ENCODE peak calls at places on chromosomes 4 and X, in nine cellular contexts. I is aorta; R is pancreas; N is A549; Y is thoracic aorta; Z is CD8-positive, alpha-beta T cell; A is thyroid gland; D is heart left ventricle; M is IMR-90. H is an unnamed sample. For H3K4me1, the result is how much of the 10 kb centered on the place peaks cover.

GRCh38 chr4:25320374-25321172 is 8.0 kb downstream of the ZCCHC4 start:
- DNase-seq in I (no peak), R (no peak), N (peak), Y (no peak), Z (no peak), A (no peak), D (no peak), M (peak), H (peak)

GRCh38 chrX:24619647-24620046 is 27.5 kb downstream of the PCYT1B start:
- DNase-seq in I (no peak), R (no peak), N (peak), Y (no peak), Z (no peak), A (peak), D (no peak), M (peak), H (peak)

GRCh38 chr4:55574252-55574651 is 17.8 kb downstream of the PDCL2 start:
- DNase-seq in I (no peak), R (no peak), N (no peak), Y (no peak), Z (no peak), A (no peak), D (no peak), M (no peak), H (no peak)

GRCh38 chr4:113874480-113874879 is 105.0 kb downstream of the ARSJ start:
- DNase-seq in I (no peak), R (no peak), N (no peak), Y (no peak), Z (no peak), A (no peak), D (no peak), M (no peak), H (no peak)

GRCh38 chr4:17468638-17469221 is 43.2 kb downstream of the QDPR start:
- DNase-seq in I (no peak), R (no peak), N (peak), Y (no peak), Z (no peak), A (peak), D (no peak), M (peak), H (peak)

GRCh38 chr4:89835413-89835812 is 1.5 kb downstream of the SNCA start:
- DNase-seq in I (no peak), R (no peak), N (no peak), Y (no peak), Z (no peak), A (no peak), D (no peak), M (no peak), H (no peak)

GRCh38 chr4:169582203-169582602 is 30.2 kb downstream of the NEK1 start:
- DNase-seq in I (no peak), R (no peak), N (no peak), Y (no peak), Z (no peak), A (no peak), D (no peak), M (no peak), H (no peak)

GRCh38 chrX:12758291-12758690 is 32.9 kb upstream of the PRPS2 start:
- DNase-seq in I (no peak), R (no peak), N (no peak), Y (no peak), Z (no peak), A (no peak), D (no peak), M (no peak), H (no peak)

GRCh38 chr4:114019972-114020358 is 40.5 kb upstream of the ARSJ start:
- DNase-seq in I (no peak), R (no peak), N (no peak), Y (no peak), Z (no peak), A (no peak), D (no peak), M (no peak), H (no peak)

GRCh38 chr4:79747252-79747651 is 325.8 kb downstream of the ANTXR2 start:
- DNase-seq in I (no peak), R (no peak), N (no peak), Y (no peak), Z (no peak), A (no peak), D (no peak), M (no peak), H (no peak)

GRCh38 chrX:43940811-43941210 is 32.4 kb downstream of the NDP start:
- DNase-seq in I (no peak), R (no peak), N (peak), Y (no peak), Z (no peak), A (no peak), D (no peak), M (peak), H (peak)

GRCh38 chrX:10617186-10617963 is 3.0 kb downstream of the MID1 start:
- DNase-seq in I (no peak), R (no peak), N (no peak), Y (no peak), Z (no peak), A (no peak), D (no peak), M (no peak), H (peak)

GRCh38 chr4:89204624-89205023 is 93.3 kb downstream of the TIGD2 start:
- DNase-seq in I (no peak), R (no peak), N (peak), Y (no peak), Z (no peak), A (no peak), D (no peak), M (no peak), H (peak)

GRCh38 chr4:54103190-54103574 is 3.2 kb downstream of the GSX2 start:
- DNase-seq in I (no peak), R (no peak), N (no peak), Y (no peak), Z (no peak), A (no peak), D (no peak), M (no peak), H (no peak)

GRCh38 chr4:66591968-66592367 is 921.7 kb upstream of the EPHA5 start:
- DNase-seq in I (no peak), R (no peak), N (no peak), Y (no peak), Z (no peak), A (no peak), D (no peak), M (no peak), H (no peak)

GRCh38 chr4:53659737-53660136 is 68.5 kb upstream of the LNX1 start:
- DNase-seq in I (no peak), R (no peak), N (no peak), Y (no peak), Z (no peak), A (no peak), D (no peak), M (no peak), H (no peak)

GRCh38 chr4:39118034-39118658 is 56.1 kb downstream of the KLHL5 start:
- DNase-seq in I (no peak), R (no peak), N (no peak), Y (no peak), Z (no peak), A (no peak), D (no peak), M (no peak), H (no peak)

GRCh38 chrX:100319716-100320115 is 90.4 kb downstream of the PCDH19 start:
- DNase-seq in I (no peak), R (no peak), N (no peak), Y (no peak), Z (no peak), A (no peak), D (no peak), M (no peak), H (peak)

GRCh38 chr4:82484987-82485783 is 54.8 kb downstream of the ENOPH1 start:
- DNase-seq in I (no peak), R (no peak), N (no peak), Y (no peak), Z (no peak), A (no peak), D (peak), M (no peak), H (no peak)

GRCh38 chr4:1975391-1975801 is 33.4 kb downstream of the NELFA start:
- DNase-seq in I (peak), R (no peak), N (no peak), Y (no peak), Z (no peak), A (no peak), D (no peak), M (no peak), H (no peak)

GRCh38 chr4:91031761-91032160 is 904.6 kb downstream of the CCSER1 start:
- DNase-seq in I (no peak), R (no peak), N (no peak), Y (no peak), Z (no peak), A (no peak), D (no peak), M (no peak), H (no peak)

GRCh38 chr4:86357608-86358007 is 2.2 kb downstream of the MAPK10 start:
- DNase-seq in I (no peak), R (no peak), N (no peak), Y (no peak), Z (no peak), A (no peak), D (no peak), M (no peak), H (no peak)

GRCh38 chrX:19811807-19812604 is 75.4 kb downstream of the SH3KBP1 start:
- DNase-seq in I (no peak), R (no peak), N (no peak), Y (no peak), Z (no peak), A (no peak), D (peak), M (peak), H (peak)

GRCh38 chr4:6938237-6938636 is 28.6 kb downstream of the TBC1D14 start:
- DNase-seq in I (peak), R (no peak), N (no peak), Y (no peak), Z (no peak), A (no peak), D (peak), M (no peak), H (no peak)

GRCh38 chr4:177446571-177446970 is 4.3 kb upstream of the AGA start:
- DNase-seq in I (no peak), R (no peak), N (no peak), Y (no peak), Z (no peak), A (no peak), D (no peak), M (no peak), H (no peak)

GRCh38 chr4:153204247-153205027 is at the start of gene TRIM2:
- DNase-seq in I (peak), R (peak), N (no peak), Y (peak), Z (no peak), A (peak), D (peak), M (peak), H (peak)

GRCh38 chr4:7647932-7648812 is 213.4 kb upstream of the PSAPL1 start:
- DNase-seq in I (peak), R (no peak), N (peak), Y (no peak), Z (no peak), A (no peak), D (peak), M (peak), H (peak)

GRCh38 chr4:156280726-156281125 is 327.1 kb upstream of the CTSO start:
- DNase-seq in I (no peak), R (no peak), N (no peak), Y (no peak), Z (no peak), A (no peak), D (no peak), M (no peak), H (no peak)

GRCh38 chrX:68431836-68432235 is 1.5 kb downstream of the OPHN1 start:
- DNase-seq in I (no peak), R (no peak), N (no peak), Y (no peak), Z (no peak), A (no peak), D (no peak), M (peak), H (peak)

GRCh38 chrX:123217077-123217476 is 33.0 kb downstream of the GRIA3 start:
- DNase-seq in I (peak), R (no peak), N (no peak), Y (no peak), Z (no peak), A (no peak), D (peak), M (no peak), H (peak)

GRCh38 chrX:66684196-66684595 is 45.3 kb upstream of the EDA2R start:
- DNase-seq in I (no peak), R (no peak), N (no peak), Y (no peak), Z (no peak), A (no peak), D (no peak), M (no peak), H (peak)

GRCh38 chrX:136176399-136176825 is 29.1 kb downstream of the FHL1 start:
- DNase-seq in I (no peak), R (no peak), N (peak), Y (no peak), Z (no peak), A (peak), D (no peak), M (peak), H (peak)

GRCh38 chrX:115940888-115941332 is 229.6 kb upstream of the AGTR2 start:
- DNase-seq in I (peak), R (peak), N (peak), Y (no peak), Z (no peak), A (no peak), D (peak), M (peak), H (peak)

DNA sequence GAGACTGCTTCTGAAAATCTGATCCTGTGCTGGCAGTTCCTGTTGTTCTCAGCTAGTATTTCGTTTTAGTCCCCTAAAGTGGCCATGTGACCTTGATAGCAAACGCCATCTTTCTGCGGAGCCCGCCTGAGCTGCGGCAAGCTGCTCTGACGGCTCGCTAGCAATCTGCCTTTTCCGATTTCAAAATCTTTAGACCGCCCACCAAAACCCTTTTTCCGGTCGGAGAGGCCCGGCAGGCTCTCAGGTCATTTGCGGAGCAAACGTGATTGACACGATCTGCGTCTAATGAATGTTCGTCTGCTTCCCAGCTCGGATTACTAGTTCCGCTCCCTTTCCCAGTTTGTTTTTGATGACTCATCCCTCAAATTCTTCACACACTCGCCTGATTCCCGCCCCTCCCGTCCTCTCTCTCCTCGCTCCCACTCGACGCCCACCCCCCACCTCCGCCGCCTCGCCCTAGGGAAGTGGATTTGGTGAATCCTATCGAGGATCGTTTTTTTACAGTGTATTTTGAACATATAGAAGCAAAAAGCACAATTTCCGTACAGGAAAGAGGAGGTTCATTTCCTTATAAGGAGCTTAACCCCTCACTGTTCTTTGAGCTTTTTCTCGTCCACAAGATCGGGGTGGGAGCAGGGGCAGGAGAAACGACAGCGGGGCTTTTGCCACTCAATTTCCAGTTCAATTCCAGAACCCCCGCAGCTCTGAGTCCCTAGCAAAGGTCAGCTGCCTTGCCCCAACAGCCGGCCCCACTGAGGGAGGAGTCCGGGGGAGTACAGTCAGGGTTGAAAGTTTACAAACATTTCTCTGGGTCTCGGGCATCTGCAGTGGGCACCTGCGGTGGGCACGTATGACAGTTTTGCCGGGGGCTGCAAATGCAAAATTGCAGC is 37.5 kb downstream of the NLGN3 start:
- DNase-seq in I (peak), R (peak), N (peak), Y (peak), Z (peak), A (peak), D (peak), M (peak), H (peak)
- H3K4me1 ChIP-seq in I (under half), R (under half), N (under half), Y (under half), Z (under half), A (under half), D (under half), M (under half), H (under half)

GRCh38 chrX:155956099-155956498 is 41.4 kb upstream of the IL9R start:
- DNase-seq in I (no peak), R (no peak), N (no peak), Y (no peak), Z (no peak), A (peak), D (no peak), M (no peak), H (no peak)

GRCh38 chrX:155956649-155957048 is 40.8 kb upstream of the IL9R start:
- DNase-seq in I (no peak), R (no peak), N (no peak), Y (no peak), Z (no peak), A (peak), D (no peak), M (no peak), H (no peak)

GRCh38 chrX:155957843-155958242 is 39.7 kb upstream of the IL9R start:
- DNase-seq in I (no peak), R (no peak), N (no peak), Y (no peak), Z (no peak), A (no peak), D (no peak), M (no peak), H (no peak)

GRCh38 chrX:155962906-155963305 is 34.6 kb upstream of the IL9R start:
- DNase-seq in I (no peak), R (no peak), N (no peak), Y (no peak), Z (no peak), A (no peak), D (no peak), M (no peak), H (no peak)

GRCh38 chrX:155959018-155959587 is 38.4 kb upstream of the IL9R start:
- DNase-seq in I (no peak), R (no peak), N (no peak), Y (no peak), Z (no peak), A (no peak), D (no peak), M (no peak), H (no peak)
- H3K4me1 ChIP-seq in I (under half), R (under half), N (under half), Y (under half), Z (under half), A (under half), D (under half), M (under half), H (under half)

GRCh38 chrX:37755073-37755472 is 24.8 kb upstream of the CYBB start:
- DNase-seq in I (no peak), R (no peak), N (no peak), Y (no peak), Z (no peak), A (no peak), D (no peak), M (no peak), H (no peak)
- H3K4me1 ChIP-seq in I (under half), R (under half), N (under half), Y (under half), Z (under half), A (under half), D (under half), M (under half), H (under half)

DNA sequence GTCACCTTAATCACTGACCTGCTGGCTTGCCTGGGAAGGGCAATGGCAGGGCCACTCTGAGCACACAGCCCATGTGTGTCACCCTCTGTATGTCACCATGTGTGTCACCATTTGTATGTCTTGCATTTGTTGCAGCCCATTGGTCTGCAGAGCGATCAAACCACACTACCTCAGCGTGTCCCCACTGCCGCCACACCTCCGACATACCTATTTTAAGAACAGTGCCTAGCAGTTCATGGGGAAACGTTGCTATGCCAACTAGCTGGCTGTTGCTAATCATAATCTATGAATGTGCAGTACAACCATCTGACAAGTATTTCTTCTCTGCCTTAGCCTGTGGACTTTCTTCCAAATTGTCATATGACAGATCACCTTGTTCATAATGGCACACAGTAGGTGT is 8.0 kb upstream of the CRMP1 start:
- DNase-seq in I (no peak), R (no peak), N (no peak), Y (no peak), Z (no peak), A (no peak), D (no peak), M (no peak), H (no peak)
- H3K4me1 ChIP-seq in I (under half), R (under half), N (under half), Y (under half), Z (under half), A (under half), D (under half), M (under half), H (under half)